ENCODE peak calls at places on chromosome 10, in ten cellular contexts. S, Q, Z, A, I, F, V, H, W and L are unnamed samples.

GRCh38 chr10:128854965-128855364 is 612.1 kb upstream of the MGMT start:
- DNase-seq in S (peak), Z (peak), V (peak), A (no peak), W (peak), H (no peak), I (peak), Q (peak), F (no peak), L (peak)

GRCh38 chr10:133462512-133463305 is 9.0 kb downstream of the SCART1 start:
- DNase-seq in H (no peak), A (no peak), Q (no peak), Z (no peak), F (no peak), S (no peak), I (no peak), W (no peak), V (no peak), L (no peak)

GRCh38 chr10:50417486-50417905 is 166.2 kb upstream of the ASAH2 start:
- DNase-seq in Z (peak), I (no peak), Q (no peak), S (no peak), A (peak), V (peak), W (no peak), H (no peak), F (peak), L (no peak)

GRCh38 chr10:119136084-119136483 is 29.4 kb downstream of the SFXN4 start:
- DNase-seq in H (no peak), I (no peak), Z (no peak), A (peak), F (no peak), V (no peak), S (no peak), Q (no peak), W (no peak), L (no peak)

GRCh38 chr10:6678211-6678803 is 98.2 kb upstream of the PRKCQ start:
- DNase-seq in A (peak), H (peak), W (peak), S (peak), Q (peak), F (peak), V (peak), I (peak), Z (peak), L (peak)

GRCh38 chr10:30070001-30070759 is 10.8 kb upstream of the JCAD start:
- DNase-seq in H (peak), Q (no peak), V (no peak), Z (no peak), W (no peak), A (no peak), I (no peak), F (no peak), S (no peak), L (no peak)

GRCh38 chr10:11835061-11835460 is 11.9 kb downstream of the PROSER2 start:
- DNase-seq in F (no peak), V (no peak), H (no peak), A (no peak), Z (no peak), S (no peak), W (no peak), I (no peak), Q (no peak), L (no peak)

GRCh38 chr10:11499425-11500071 is 111.9 kb downstream of the USP6NL start:
- DNase-seq in H (peak), V (no peak), I (no peak), S (no peak), W (no peak), F (no peak), A (no peak), Z (no peak), Q (no peak), L (no peak)

GRCh38 chr10:11147723-11148122 is 130.1 kb downstream of the CELF2 start:
- DNase-seq in Q (peak), F (no peak), A (no peak), I (no peak), W (peak), H (no peak), V (no peak), Z (peak), S (peak), L (no peak)

GRCh38 chr10:72260215-72260587 is 13.5 kb upstream of the DDIT4 start:
- DNase-seq in F (no peak), Z (no peak), I (no peak), S (peak), H (no peak), W (peak), V (no peak), A (no peak), Q (peak), L (no peak)

GRCh38 chr10:33008499-33009243 is 50.6 kb upstream of the ITGB1 start:
- DNase-seq in F (peak), A (peak), W (peak), Q (peak), H (peak), V (peak), S (no peak), I (peak), Z (peak), L (no peak)

GRCh38 chr10:50362547-50363125 is 111.3 kb upstream of the ASAH2 start:
- DNase-seq in S (no peak), Q (no peak), W (no peak), Z (no peak), I (no peak), H (no peak), V (no peak), A (peak), F (peak), L (no peak)

GRCh38 chr10:117536862-117537435 is 5.6 kb upstream of the EMX2 start:
- DNase-seq in S (no peak), Z (no peak), I (no peak), Q (no peak), F (no peak), A (no peak), H (no peak), V (no peak), W (no peak), L (no peak)

GRCh38 chr10:75350791-75351190 is 50.8 kb downstream of the ZNF503 start:
- DNase-seq in V (no peak), S (no peak), A (peak), H (no peak), Z (no peak), F (peak), W (no peak), Q (no peak), I (no peak), L (no peak)

GRCh38 chr10:110460111-110460809 is 37.4 kb upstream of the DUSP5 start:
- DNase-seq in Z (peak), I (no peak), V (no peak), S (peak), Q (peak), F (peak), H (no peak), A (peak), W (peak), L (no peak)

GRCh38 chr10:89019589-89020327 is 29.2 kb downstream of the FAS start:
- DNase-seq in S (no peak), F (no peak), A (no peak), Z (no peak), Q (no peak), V (no peak), W (no peak), H (no peak), I (no peak), L (no peak)

GRCh38 chr10:110717830-110718595 is 73.9 kb downstream of the RBM20 start:
- DNase-seq in Q (no peak), I (no peak), S (peak), Z (peak), V (peak), F (no peak), H (no peak), W (peak), A (no peak), L (no peak)

GRCh38 chr10:45442670-45443069 is 68.7 kb downstream of the ALOX5 start:
- DNase-seq in V (no peak), A (no peak), Z (no peak), I (no peak), F (no peak), W (no peak), S (no peak), Q (no peak), H (no peak), L (no peak)

GRCh38 chr10:42866115-42866995 is 83.8 kb downstream of the BMS1 start:
- DNase-seq in F (peak), S (peak), Q (peak), I (peak), W (peak), Z (peak), H (peak), A (peak), V (peak), L (peak)

GRCh38 chr10:97849101-97849490 is 547 bp upstream of the GOLGA7B start:
- DNase-seq in F (no peak), I (no peak), S (no peak), Q (no peak), Z (peak), V (no peak), A (no peak), H (no peak), W (no peak), L (no peak)

GRCh38 chr10:12396567-12396966 is 47.2 kb downstream of the CAMK1D start:
- DNase-seq in V (no peak), I (no peak), W (peak), Q (no peak), H (no peak), Z (peak), A (peak), S (no peak), F (no peak), L (no peak)

GRCh38 chr10:127797339-127797738 is 60.4 kb downstream of the FOXI2 start:
- DNase-seq in W (no peak), F (no peak), V (no peak), Q (no peak), Z (no peak), H (no peak), A (peak), I (no peak), S (no peak), L (no peak)

GRCh38 chr10:77716943-77717735 is 79.5 kb upstream of the KCNMA1 start:
- DNase-seq in Q (no peak), Z (no peak), S (no peak), A (peak), V (no peak), W (no peak), I (no peak), F (no peak), H (no peak), L (no peak)

GRCh38 chr10:35262436-35262835 is 73.9 kb upstream of the CCNY start:
- DNase-seq in F (no peak), I (no peak), A (peak), H (no peak), Z (no peak), V (no peak), W (no peak), S (no peak), Q (no peak), L (no peak)

GRCh38 chr10:11898372-11899066 is 75.4 kb downstream of the PROSER2 start:
- DNase-seq in Z (peak), I (no peak), S (peak), A (peak), F (peak), H (peak), W (peak), Q (peak), V (no peak), L (no peak)

GRCh38 chr10:11210211-11210922 is 192.7 kb downstream of the CELF2 start:
- DNase-seq in I (no peak), V (no peak), H (no peak), Q (no peak), W (peak), Z (peak), S (peak), A (no peak), F (no peak), L (no peak)

GRCh38 chr10:126350216-126350992 is 37.9 kb downstream of the ADAM12 start:
- DNase-seq in Z (no peak), I (no peak), H (no peak), Q (no peak), V (no peak), F (peak), W (peak), A (peak), S (no peak), L (no peak)

GRCh38 chr10:93821051-93821772 is 63.5 kb downstream of the LGI1 start:
- DNase-seq in H (no peak), I (no peak), V (no peak), Q (no peak), A (peak), S (no peak), Z (no peak), F (peak), W (no peak), L (no peak)

GRCh38 chr10:116960066-116960465 is 44.9 kb downstream of the SHTN1 start:
- DNase-seq in Z (no peak), S (no peak), F (no peak), Q (no peak), I (no peak), V (no peak), H (no peak), A (peak), W (no peak), L (no peak)

GRCh38 chr10:20593649-20594048 is 303.5 kb downstream of the NEBL start:
- DNase-seq in I (no peak), Q (no peak), H (no peak), W (no peak), Z (no peak), A (no peak), F (no peak), V (no peak), S (no peak), L (no peak)

GRCh38 chr10:132932461-132933307 is 9.7 kb downstream of the CFAP46 start:
- DNase-seq in Z (no peak), A (no peak), F (no peak), I (no peak), S (no peak), H (no peak), Q (no peak), W (no peak), V (no peak), L (no peak)

GRCh38 chr10:31959461-31960173 is 31.0 kb upstream of the ARHGAP12 start:
- DNase-seq in F (no peak), I (peak), W (no peak), H (no peak), Q (no peak), V (no peak), A (no peak), S (no peak), Z (peak), L (no peak)

GRCh38 chr10:62584726-62585125 is 210.6 kb downstream of the ZNF365 start:
- DNase-seq in Z (no peak), W (no peak), Q (no peak), A (peak), V (no peak), S (no peak), I (no peak), F (no peak), H (no peak), L (no peak)

GRCh38 chr10:58266003-58266825 is 1.5 kb downstream of the IPMK start:
- DNase-seq in V (no peak), W (no peak), F (peak), Z (no peak), Q (no peak), A (peak), H (peak), I (peak), S (no peak), L (no peak)

GRCh38 chr10:92011560-92012214 is 88.1 kb downstream of the BTAF1 start:
- DNase-seq in S (no peak), V (no peak), W (no peak), A (peak), H (peak), I (no peak), F (peak), Z (no peak), Q (no peak), L (no peak)

GRCh38 chr10:80407836-80408197 is 534 bp upstream of the PRXL2A start:
- DNase-seq in F (peak), S (peak), Q (no peak), I (no peak), V (no peak), A (no peak), W (peak), H (no peak), Z (peak), L (peak)

GRCh38 chr10:122446668-122447410 is 7.6 kb upstream of the ARMS2 start:
- DNase-seq in F (peak), H (no peak), W (peak), A (no peak), Q (no peak), V (no peak), I (no peak), Z (no peak), S (no peak), L (no peak)

GRCh38 chr10:106185991-106186390 is 978.5 kb downstream of the SORCS1 start:
- DNase-seq in Z (no peak), S (no peak), Q (no peak), V (no peak), A (peak), I (no peak), F (no peak), H (no peak), W (no peak), L (no peak)

GRCh38 chr10:106189254-106189653 is 975.3 kb downstream of the SORCS1 start:
- DNase-seq in H (no peak), Q (peak), S (no peak), W (peak), I (no peak), Z (no peak), A (no peak), F (peak), V (no peak), L (no peak)
- TF ChIP-seq CTCF in H (no peak), Q (no peak), S (no peak), W (peak), I (peak), Z (no peak), A (peak), F (peak), V (no peak), L (no peak)

GRCh38 chr10:22615819-22616499 is 98.4 kb downstream of the PIP4K2A start:
- DNase-seq in H (peak), S (peak), F (no peak), Q (peak), V (peak), Z (peak), I (peak), A (no peak), W (no peak), L (no peak)
- TF ChIP-seq POLR2A in H (peak), S (no peak), F (no peak), Q (no peak), V (no peak), Z (peak), I (no peak), A (no peak), W (no peak), L (no peak)

DNA sequence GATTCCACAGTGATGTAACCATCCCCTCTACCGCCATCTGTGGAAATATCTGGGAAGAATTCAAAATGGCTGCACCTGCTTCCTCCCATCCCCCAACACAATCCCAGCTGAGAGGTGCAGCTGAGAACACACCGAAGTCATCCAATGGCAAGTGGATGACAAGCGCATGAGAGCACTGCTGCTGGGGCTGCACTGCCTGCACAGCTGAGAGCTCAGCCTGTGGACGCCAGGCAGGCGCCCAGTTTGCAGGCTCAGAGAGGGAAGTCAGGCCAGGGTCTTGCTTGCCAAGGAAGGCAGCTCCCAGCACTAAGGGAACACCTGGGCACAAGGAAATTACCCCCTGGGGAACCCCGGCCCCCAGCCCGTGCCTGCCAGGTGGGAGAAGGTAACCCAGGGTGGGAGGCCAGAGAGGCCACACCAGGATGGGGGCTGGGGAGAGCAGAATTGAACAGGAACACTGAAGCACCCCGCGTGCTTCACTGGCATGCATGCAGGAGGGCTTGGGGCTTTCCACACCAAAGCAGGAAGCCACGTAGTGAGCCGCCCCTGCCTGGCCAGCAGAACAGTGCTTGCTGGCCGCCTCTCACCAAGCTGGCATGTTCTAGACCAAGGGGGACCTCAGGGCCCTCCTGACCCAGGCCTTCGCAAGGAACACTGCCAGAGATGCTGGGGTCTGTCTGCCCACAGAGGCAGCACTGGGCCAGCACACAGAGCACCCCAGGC is 46.2 kb downstream of the FAM53B start:
- DNase-seq in V (no peak), A (peak), Q (no peak), Z (no peak), W (peak), F (no peak), S (peak), I (no peak), H (no peak), L (peak)
- TF ChIP-seq CTCF in V (no peak), A (peak), Q (no peak), Z (no peak), W (no peak), F (no peak), S (no peak), I (no peak), H (no peak), L (no peak)

GRCh38 chr10:3140280-3140679 is 32.3 kb downstream of the PITRM1 start:
- DNase-seq in S (no peak), W (no peak), I (no peak), V (no peak), A (no peak), F (no peak), Q (no peak), Z (no peak), H (no peak), L (no peak)

GRCh38 chr10:3143366-3143765 is 29.2 kb downstream of the PITRM1 start:
- DNase-seq in Q (no peak), S (no peak), A (no peak), Z (no peak), V (no peak), I (no peak), W (no peak), F (no peak), H (no peak), L (no peak)

GRCh38 chr10:3142146-3142875 is 30.3 kb downstream of the PITRM1 start:
- DNase-seq in S (no peak), F (no peak), V (no peak), A (no peak), Z (no peak), H (no peak), I (no peak), W (no peak), Q (no peak), L (no peak)

GRCh38 chr10:3139135-3139910 is 33.3 kb downstream of the PITRM1 start:
- DNase-seq in F (peak), H (no peak), S (no peak), I (no peak), W (no peak), V (no peak), Z (no peak), A (no peak), Q (no peak), L (no peak)

GRCh38 chr10:3141361-3142005 is 31.1 kb downstream of the PITRM1 start:
- DNase-seq in W (no peak), F (no peak), V (no peak), A (peak), Q (no peak), I (no peak), Z (no peak), H (no peak), S (no peak), L (no peak)
- TF ChIP-seq POLR2A in W (no peak), F (no peak), V (no peak), A (no peak), Q (no peak), I (no peak), Z (no peak), H (no peak), S (no peak), L (no peak)

DNA sequence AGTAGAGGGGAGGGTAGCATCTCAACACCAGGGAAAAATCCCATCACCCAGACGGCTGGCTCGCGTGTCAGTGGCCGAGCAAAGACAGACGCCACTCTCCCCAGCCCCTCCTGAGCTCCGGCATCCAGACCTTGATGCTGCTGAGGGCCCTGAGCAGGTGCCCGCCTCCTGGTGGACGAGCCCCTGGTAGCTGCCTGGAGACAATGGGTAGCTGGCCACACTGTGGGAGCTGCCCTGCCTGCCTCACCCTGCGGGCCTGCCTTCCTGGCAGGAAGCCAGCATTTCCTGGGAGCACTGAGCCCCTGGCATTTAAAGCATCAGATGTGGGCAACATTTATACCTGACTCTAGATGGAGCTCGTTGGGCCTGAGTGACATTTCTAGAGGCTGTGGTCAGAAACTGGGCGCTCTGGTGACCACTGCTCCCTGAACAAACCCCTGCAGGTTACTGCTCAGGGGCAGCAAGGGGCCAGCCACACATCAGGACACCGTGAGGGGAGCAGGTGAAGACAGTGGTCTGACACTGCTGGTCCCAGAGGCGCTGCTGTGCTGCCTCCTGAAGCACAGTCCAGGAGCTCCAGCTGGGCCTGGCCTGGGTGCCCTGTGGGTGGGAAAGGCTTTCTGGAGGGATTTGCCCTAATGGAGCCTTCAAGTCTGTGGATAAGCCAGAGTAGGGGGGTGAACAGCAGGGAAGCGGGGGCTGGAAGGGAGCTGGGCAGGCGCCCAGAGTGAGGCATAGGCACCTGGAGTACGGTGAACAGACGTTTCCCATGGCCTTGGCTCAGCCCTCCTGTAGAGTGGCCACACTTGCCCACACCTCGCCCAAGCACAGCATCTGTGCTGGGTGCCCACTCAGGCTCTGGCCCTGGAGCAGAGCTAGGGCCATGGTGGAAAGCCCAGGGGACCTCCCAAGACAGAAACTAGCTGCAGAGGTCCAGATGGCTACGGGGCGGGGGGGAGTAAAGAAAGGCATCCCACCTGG is 138.7 kb downstream of the MAPK8 start:
- DNase-seq in F (peak), S (peak), Q (peak), W (peak), I (peak), H (no peak), Z (no peak), A (no peak), V (no peak), L (no peak)
- TF ChIP-seq CTCF in F (no peak), S (no peak), Q (no peak), W (peak), I (no peak), H (peak), Z (no peak), A (no peak), V (no peak), L (no peak)

GRCh38 chr10:124461642-124462347 is at the start of gene LHPP:
- DNase-seq in I (peak), H (peak), Z (peak), F (peak), A (peak), W (peak), S (peak), Q (peak), V (peak), L (peak)
- TF ChIP-seq POLR2A in I (peak), H (peak), Z (peak), F (peak), A (no peak), W (peak), S (peak), Q (no peak), V (peak), L (no peak)